ENCODE peak calls at places on chromosomes 7 and 10, in five cellular contexts. L is GM12878, J is stomach, I is tibial nerve, V is H1. R is an unnamed sample.

GRCh38 chr10:6473901-6474370 is 106.1 kb downstream of the PRKCQ start:
- DNase-seq in L (peak), J (no peak), I (no peak), V (no peak), R (no peak)

GRCh38 chr7:36407636-36408550 is 18.2 kb downstream of the ANLN start:
- DNase-seq in L (no peak), J (no peak), I (no peak), V (no peak), R (no peak)

GRCh38 chr7:46360811-46361210 is 439.7 kb upstream of the IGFBP3 start:
- DNase-seq in L (no peak), J (no peak), I (no peak), V (no peak), R (no peak)

GRCh38 chr10:69578508-69578991 is 5.3 kb upstream of the NEUROG3 start:
- DNase-seq in L (no peak), J (no peak), I (no peak), V (no peak), R (no peak)

GRCh38 chr10:88232978-88233537 is 350.1 kb downstream of the RNLS start:
- DNase-seq in L (no peak), J (no peak), I (no peak), V (no peak), R (no peak)

GRCh38 chr10:32050145-32050544 is 6.1 kb downstream of the KIF5B start:
- DNase-seq in L (no peak), J (no peak), I (no peak), V (no peak), R (no peak)

GRCh38 chr7:95454438-95454837 is 19.6 kb upstream of the PON2 start:
- DNase-seq in L (no peak), J (no peak), I (no peak), V (no peak), R (no peak)

GRCh38 chr10:18618995-18619394 is 32.4 kb downstream of the NSUN6 start:
- DNase-seq in L (no peak), J (no peak), I (no peak), V (no peak), R (no peak)

GRCh38 chr10:97499561-97500296 is 1.0 kb downstream of the UBTD1 start:
- DNase-seq in L (no peak), J (peak), I (peak), V (no peak), R (no peak)

GRCh38 chr7:4828720-4829383 is 33.0 kb downstream of the PAPOLB start:
- DNase-seq in L (no peak), J (no peak), I (no peak), V (no peak), R (no peak)

GRCh38 chr7:38840736-38841460 is 68.1 kb downstream of the VPS41 start:
- DNase-seq in L (no peak), J (no peak), I (no peak), V (no peak), R (no peak)

GRCh38 chr10:43255644-43256431 is 11.0 kb downstream of the RASGEF1A start:
- DNase-seq in L (no peak), J (peak), I (no peak), V (no peak), R (peak)

GRCh38 chr10:92126100-92126650 is 164.7 kb downstream of the CPEB3 start:
- DNase-seq in L (no peak), J (no peak), I (no peak), V (no peak), R (no peak)

GRCh38 chr10:1406172-1406975 is 331.0 kb downstream of the ADARB2 start:
- DNase-seq in L (no peak), J (peak), I (no peak), V (no peak), R (no peak)

GRCh38 chr7:42082144-42082543 is 154.9 kb downstream of the GLI3 start:
- DNase-seq in L (no peak), J (no peak), I (no peak), V (no peak), R (no peak)

GRCh38 chr7:135320277-135320676 is 86.6 kb downstream of the STRA8 start:
- DNase-seq in L (no peak), J (peak), I (peak), V (no peak), R (no peak)

GRCh38 chr10:110544958-110545537 is 22.4 kb upstream of the SMC3 start:
- DNase-seq in L (no peak), J (no peak), I (no peak), V (no peak), R (no peak)

GRCh38 chr10:90937645-90938258 is 16.9 kb upstream of the ANKRD1 start:
- DNase-seq in L (no peak), J (no peak), I (no peak), V (no peak), R (no peak)

GRCh38 chr10:120381924-120382323 is 75.1 kb upstream of the PLPP4 start:
- DNase-seq in L (no peak), J (no peak), I (no peak), V (no peak), R (no peak)

GRCh38 chr7:109476409-109476808 is 906.7 kb downstream of the DNAJB9 start:
- DNase-seq in L (no peak), J (no peak), I (no peak), V (no peak), R (no peak)

GRCh38 chr7:22601812-22602568 is 102.0 kb upstream of the STEAP1B start:
- DNase-seq in L (no peak), J (no peak), I (peak), V (no peak), R (no peak)

GRCh38 chr10:5292196-5292735 is 72.5 kb upstream of the UCN3 start:
- DNase-seq in L (no peak), J (no peak), I (no peak), V (no peak), R (peak)

GRCh38 chr10:102918817-102919236 is 733 bp downstream of the CNNM2 start:
- DNase-seq in L (no peak), J (no peak), I (no peak), V (no peak), R (peak)

GRCh38 chr7:89183726-89184125 is 388.2 kb upstream of the TEX47 start:
- DNase-seq in L (no peak), J (no peak), I (no peak), V (no peak), R (no peak)

GRCh38 chr7:134290286-134290685 is 26.4 kb downstream of the SLC35B4 start:
- DNase-seq in L (no peak), J (no peak), I (no peak), V (no peak), R (peak)

GRCh38 chr10:119377905-119378736 is 164.4 kb downstream of the RGS10 start:
- DNase-seq in L (no peak), J (no peak), I (no peak), V (no peak), R (no peak)

GRCh38 chr7:31443457-31443856 is 70.4 kb upstream of the ITPRID1 start:
- DNase-seq in L (peak), J (no peak), I (no peak), V (no peak), R (peak)

GRCh38 chr10:5198386-5198785 is 1.7 kb downstream of the AKR1C4 start:
- DNase-seq in L (no peak), J (no peak), I (no peak), V (no peak), R (no peak)

GRCh38 chr10:97321032-97321806 is 2.1 kb downstream of the FRAT1 start:
- DNase-seq in L (no peak), J (no peak), I (peak), V (no peak), R (no peak)

GRCh38 chr10:128751851-128752250 is 625.6 kb upstream of the MKI67 start:
- DNase-seq in L (no peak), J (no peak), I (no peak), V (no peak), R (no peak)
- TF ChIP-seq EP300 in L (no peak), J (no peak), I (no peak), V (no peak), R (no peak)

DNA sequence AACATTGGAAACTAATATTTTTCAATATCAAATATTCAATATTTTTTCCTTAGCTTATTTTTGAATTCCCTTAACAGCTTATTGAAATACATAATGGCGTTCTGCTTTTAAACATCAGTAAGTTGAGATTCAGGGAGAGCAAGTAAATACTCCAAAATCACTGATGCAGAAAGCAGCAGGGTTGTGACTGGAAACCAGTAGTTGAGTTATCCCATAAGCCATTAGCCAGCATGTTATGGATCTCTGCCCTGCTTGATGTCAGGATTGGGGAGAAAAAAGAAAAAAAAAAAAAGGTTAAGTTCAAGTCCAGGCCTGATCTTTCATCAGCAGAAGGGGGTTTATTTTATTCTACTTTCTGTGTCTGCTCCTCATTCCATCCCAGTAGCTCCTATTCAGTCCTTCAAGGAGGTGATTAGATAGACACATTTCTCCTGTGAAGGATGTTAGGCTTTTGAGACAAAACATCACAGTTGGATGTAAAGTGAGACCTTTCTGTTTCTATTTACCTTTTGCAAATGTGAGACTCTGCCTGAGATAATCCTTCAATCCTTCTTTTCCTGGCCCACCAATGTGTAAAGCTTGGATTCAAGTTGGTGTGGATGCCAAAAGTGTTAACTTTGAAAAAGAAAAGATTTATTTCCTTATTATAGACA is 110.9 kb upstream of the HDAC9 start:
- DNase-seq in L (no peak), J (no peak), I (no peak), V (no peak), R (no peak)
- TF ChIP-seq EP300 in L (no peak), J (no peak), I (no peak), V (no peak), R (no peak)

DNA sequence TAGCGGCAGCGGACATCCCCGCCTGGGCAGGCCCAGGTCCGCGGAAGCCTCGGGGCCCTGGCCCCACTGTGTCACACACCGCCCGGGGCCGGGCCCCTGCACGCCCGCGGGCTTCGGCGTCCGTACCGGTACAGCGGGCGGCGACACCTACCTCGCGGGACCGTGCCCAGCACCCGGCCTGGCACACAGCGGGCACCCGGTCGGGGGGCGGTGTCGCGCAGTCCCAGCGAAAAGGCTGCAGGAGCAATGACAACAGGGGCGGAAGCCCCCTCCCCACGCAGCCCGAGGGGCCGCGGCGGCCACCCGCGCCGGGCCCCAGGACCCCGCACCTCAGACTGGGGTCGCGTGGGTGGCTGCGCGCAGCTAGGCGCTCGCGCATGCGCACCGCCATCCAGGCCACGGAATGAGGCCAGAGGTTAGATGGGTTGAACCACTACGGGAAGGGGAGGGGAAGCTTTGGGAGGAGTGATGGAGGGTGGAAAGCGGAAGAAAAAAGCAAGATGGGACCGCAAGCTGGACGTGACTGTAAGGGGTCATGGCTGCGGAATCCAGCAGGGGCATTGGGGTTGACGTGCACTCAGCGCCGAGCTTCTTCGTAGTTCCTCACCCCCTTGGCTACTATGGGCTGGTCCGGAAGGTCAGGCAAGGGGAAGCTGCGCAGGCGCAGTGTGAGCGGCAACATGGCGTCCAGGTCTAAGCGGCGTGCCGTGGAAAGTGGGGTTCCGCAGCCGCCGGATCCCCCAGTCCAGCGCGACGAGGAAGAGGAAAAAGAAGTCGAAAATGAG is at the start of the genes BCCIP and UROS:
- DNase-seq in L (peak), J (peak), I (peak), V (peak), R (peak)
- TF ChIP-seq EP300 in L (no peak), J (no peak), I (peak), V (no peak), R (no peak)

GRCh38 chr7:69942557-69942956 is 344.3 kb downstream of the AUTS2 start:
- DNase-seq in L (no peak), J (no peak), I (no peak), V (no peak), R (no peak)
- TF ChIP-seq EP300 in L (no peak), J (no peak), I (no peak), V (no peak), R (no peak)

R was measured in A549.